ENCODE peak calls at places on chromosome 12, in four cellular contexts. K, W, P and X are unnamed samples.

GRCh38 chr12:115257791-115258190 is 573.8 kb upstream of the TBX3 start:
- DNase-seq in W (peak), K (no peak), P (no peak), X (no peak)

GRCh38 chr12:89965993-89966392 is 257.4 kb upstream of the ATP2B1 start:
- DNase-seq in W (no peak), K (no peak), P (no peak), X (no peak)

GRCh38 chr12:110860833-110861291 is 14.1 kb downstream of the CCDC63 start:
- DNase-seq in W (peak), P (no peak), K (no peak), X (no peak)

GRCh38 chr12:72074065-72074464 is 135.4 kb downstream of the TPH2 start:
- DNase-seq in K (no peak), P (no peak), W (no peak), X (no peak)

GRCh38 chr12:17076335-17076734 is 470.4 kb upstream of the LMO3 start:
- DNase-seq in P (no peak), W (peak), K (no peak), X (no peak)

GRCh38 chr12:95755236-95755865 is 35.2 kb downstream of the NTN4 start:
- DNase-seq in W (no peak), P (no peak), K (no peak), X (no peak)

GRCh38 chr12:114397978-114398881 is 7.7 kb downstream of the TBX5 start:
- DNase-seq in W (no peak), P (no peak), K (no peak), X (no peak)

GRCh38 chr12:95608252-95609033 is 57.2 kb upstream of the USP44 start:
- DNase-seq in K (no peak), W (peak), P (peak), X (peak)

GRCh38 chr12:32322354-32322753 is 77.0 kb upstream of the FGD4 start:
- DNase-seq in P (no peak), K (no peak), W (no peak), X (no peak)

GRCh38 chr12:7716391-7716790 is 5.2 kb downstream of the DPPA3 start:
- DNase-seq in P (no peak), W (no peak), K (no peak), X (no peak)

GRCh38 chr12:7934560-7935463 is 1.2 kb downstream of the SLC2A3 start:
- DNase-seq in K (no peak), P (no peak), W (no peak), X (no peak)

GRCh38 chr12:51183816-51184215 is 10.9 kb upstream of the TFCP2 start:
- DNase-seq in W (peak), P (no peak), K (no peak), X (peak)

GRCh38 chr12:96397756-96398421 is 2.4 kb downstream of the CDK17 start:
- DNase-seq in W (no peak), K (no peak), P (no peak), X (no peak)

GRCh38 chr12:92290016-92290685 is 144.5 kb upstream of the BTG1 start:
- DNase-seq in W (peak), K (no peak), P (no peak), X (no peak)

GRCh38 chr12:111789779-111790178 is 23.0 kb downstream of the ALDH2 start:
- DNase-seq in P (no peak), W (no peak), K (no peak), X (no peak)

GRCh38 chr12:30437616-30438015 is 258.1 kb downstream of the IPO8 start:
- DNase-seq in K (no peak), P (no peak), W (no peak), X (no peak)

GRCh38 chr12:71475280-71475679 is 35.7 kb downstream of the LGR5 start:
- DNase-seq in W (no peak), K (no peak), P (no peak), X (peak)

GRCh38 chr12:19757317-19757877 is 318.1 kb downstream of the AEBP2 start:
- DNase-seq in P (no peak), W (peak), K (no peak), X (no peak)

GRCh38 chr12:124557518-124558223 is 9.7 kb downstream of the NCOR2 start:
- DNase-seq in P (no peak), W (no peak), K (no peak), X (no peak)

GRCh38 chr12:124829708-124830304 is 33.9 kb downstream of the SCARB1 start:
- DNase-seq in K (no peak), W (peak), P (no peak), X (no peak)

GRCh38 chr12:79217306-79217705 is 352.7 kb downstream of the SYT1 start:
- DNase-seq in W (no peak), K (no peak), P (no peak), X (no peak)

GRCh38 chr12:1666685-1667162 is 24.1 kb upstream of the ADIPOR2 start:
- DNase-seq in P (no peak), W (no peak), K (no peak), X (no peak)

GRCh38 chr12:53077030-53077429 is 2.2 kb downstream of the SPRYD3 start:
- DNase-seq in P (no peak), W (no peak), K (no peak), X (no peak)

GRCh38 chr12:24661657-24662096 is 287.2 kb downstream of the BCAT1 start:
- DNase-seq in P (peak), K (no peak), W (no peak), X (peak)

GRCh38 chr12:130375296-130375695 is 37.6 kb downstream of the PIWIL1 start:
- DNase-seq in K (no peak), P (no peak), W (no peak), X (no peak)

GRCh38 chr12:131456301-131457027 is 254.4 kb upstream of the SFSWAP start:
- DNase-seq in P (no peak), K (no peak), W (no peak), X (no peak)

GRCh38 chr12:101855364-101855884 is 22.0 kb upstream of the DRAM1 start:
- DNase-seq in W (no peak), K (no peak), P (no peak), X (no peak)

GRCh38 chr12:101847325-101847724 is 16.6 kb upstream of the GNPTAB start:
- DNase-seq in K (no peak), P (no peak), W (no peak), X (no peak)

GRCh38 chr12:67459578-67459977 is 189.0 kb upstream of the DYRK2 start:
- DNase-seq in K (no peak), W (no peak), P (no peak), X (no peak)

GRCh38 chr12:77324763-77325468 is 259.5 kb upstream of the E2F7 start:
- DNase-seq in P (peak), W (peak), K (no peak), X (peak)

GRCh38 chr12:132514838-132515237 is 24.9 kb downstream of the FBRSL1 start:
- DNase-seq in K (no peak), W (no peak), P (no peak), X (no peak)

GRCh38 chr12:6041891-6042290 is 82.6 kb downstream of the VWF start:
- DNase-seq in W (no peak), K (no peak), P (no peak), X (no peak)

GRCh38 chr12:12210416-12210815 is 56.4 kb downstream of the LRP6 start:
- DNase-seq in K (no peak), P (no peak), W (no peak), X (no peak)

GRCh38 chr12:49232940-49233841 is 31.7 kb upstream of the TUBA1C start:
- DNase-seq in K (no peak), W (peak), P (peak), X (no peak)

GRCh38 chr12:46983959-46984833 is 95.2 kb upstream of the PCED1B start:
- DNase-seq in W (peak), P (no peak), K (peak), X (peak)

GRCh38 chr12:88756153-88756552 is 175.9 kb upstream of the KITLG start:
- DNase-seq in P (no peak), W (no peak), K (no peak), X (no peak)

GRCh38 chr12:57242329-57242690 is 8.7 kb downstream of the STAC3 start:
- DNase-seq in P (peak), W (no peak), K (no peak), X (no peak)